ENCODE peak calls at places on chromosomes 13 and 19, in five cellular contexts. O is progenitor cell of endocrine pancreas; T is WTC11; A is CD8-positive, alpha-beta T cell; D is left ventricle myocardium inferior. I is an unnamed sample.

GRCh38 chr19:17931532-17932191 is 1.2 kb upstream of the CCDC124 start:
- DNase-seq in O (no peak), T (peak), A (no peak), D (no peak), I (no peak)

GRCh38 chr13:77388944-77389616 is 62.2 kb upstream of the MYCBP2 start:
- DNase-seq in O (no peak), T (no peak), A (no peak), D (no peak), I (no peak)

GRCh38 chr13:96967248-96967745 is 27.0 kb downstream of the OXGR1 start:
- DNase-seq in O (no peak), T (no peak), A (no peak), D (no peak), I (no peak)

GRCh38 chr13:47374741-47375140 is 477.9 kb upstream of the HTR2A start:
- DNase-seq in O (no peak), T (no peak), A (no peak), D (no peak), I (no peak)

GRCh38 chr19:6230991-6231448 is 48.8 kb downstream of the MLLT1 start:
- DNase-seq in O (no peak), T (no peak), A (no peak), D (no peak), I (no peak)

GRCh38 chr19:18848860-18849661 is 17.3 kb downstream of the UPF1 start:
- DNase-seq in O (no peak), T (no peak), A (no peak), D (peak), I (peak)

GRCh38 chr19:38101723-38102122 is 122.3 kb downstream of the DPF1 start:
- DNase-seq in O (no peak), T (no peak), A (no peak), D (no peak), I (no peak)

GRCh38 chr13:53121131-53121773 is 92.6 kb downstream of the OLFM4 start:
- DNase-seq in O (no peak), T (no peak), A (no peak), D (no peak), I (no peak)

GRCh38 chr19:48524728-48525127 is 13.1 kb upstream of the LMTK3 start:
- DNase-seq in O (no peak), T (no peak), A (no peak), D (no peak), I (no peak)

GRCh38 chr19:16376649-16377048 is 52.0 kb downstream of the KLF2 start:
- DNase-seq in O (no peak), T (peak), A (peak), D (no peak), I (peak)

GRCh38 chr13:40389081-40389641 is 277.3 kb downstream of the FOXO1 start:
- DNase-seq in O (no peak), T (no peak), A (peak), D (no peak), I (no peak)

GRCh38 chr13:38166121-38166520 is 183.5 kb upstream of the UFM1 start:
- DNase-seq in O (no peak), T (no peak), A (no peak), D (no peak), I (no peak)

GRCh38 chr13:74966814-74967213 is 515.2 kb downstream of the TBC1D4 start:
- DNase-seq in O (no peak), T (no peak), A (no peak), D (no peak), I (no peak)

GRCh38 chr13:41344358-41344757 is 33.3 kb downstream of the NAA16 start:
- DNase-seq in O (no peak), T (no peak), A (no peak), D (no peak), I (no peak)

DNA sequence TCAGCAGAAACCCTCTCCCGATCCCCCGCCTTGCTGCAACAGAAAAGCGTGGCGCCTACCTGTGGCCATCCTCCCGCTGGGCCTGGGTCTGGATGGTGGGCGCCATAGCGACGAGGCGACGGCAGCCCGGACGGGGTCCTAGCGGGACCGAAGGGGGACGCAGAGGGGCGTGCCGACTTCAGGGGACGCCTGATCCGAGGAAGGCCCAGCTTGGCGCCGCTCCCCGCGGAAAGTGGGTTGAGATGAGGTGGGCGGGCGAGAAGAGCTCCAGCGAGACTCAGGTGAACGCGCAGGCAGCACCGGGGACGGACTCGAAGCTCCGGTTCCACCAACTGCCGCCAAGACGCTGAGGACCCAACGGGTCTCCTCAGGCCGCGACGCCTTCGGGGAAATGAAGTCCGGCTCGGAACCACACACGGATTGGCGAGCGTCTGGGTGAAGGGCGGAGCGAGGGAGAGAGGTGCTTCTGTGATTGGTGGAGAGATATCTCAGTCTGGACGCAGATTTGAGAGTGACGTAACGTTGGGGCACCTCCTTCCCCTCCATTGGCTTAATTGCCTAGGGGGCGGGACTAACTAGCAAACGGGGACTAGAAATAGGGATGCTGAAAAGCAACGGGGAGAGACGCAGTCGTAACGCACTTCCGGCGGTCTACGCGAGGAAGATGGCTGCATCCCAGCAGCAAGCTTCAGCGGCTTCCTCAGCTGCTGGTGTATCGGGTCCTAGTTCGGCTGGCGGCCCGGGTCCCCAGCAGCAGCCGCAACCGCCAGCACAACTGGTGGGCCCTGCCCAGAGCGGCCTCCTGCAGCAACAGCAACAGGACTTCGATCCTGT is at the start of the genes MED29 and PAF1:
- DNase-seq in O (peak), T (peak), A (peak), D (peak), I (peak)
- TF ChIP-seq CTCF in O (no peak), T (no peak), A (no peak), D (no peak), I (no peak)

GRCh38 chr19:53424968-53425597 is 6.7 kb upstream of the ZNF761 start:
- DNase-seq in O (peak), T (peak), A (peak), D (peak), I (peak)
- TF ChIP-seq CTCF in O (peak), T (peak), A (peak), D (peak), I (peak)

DNA sequence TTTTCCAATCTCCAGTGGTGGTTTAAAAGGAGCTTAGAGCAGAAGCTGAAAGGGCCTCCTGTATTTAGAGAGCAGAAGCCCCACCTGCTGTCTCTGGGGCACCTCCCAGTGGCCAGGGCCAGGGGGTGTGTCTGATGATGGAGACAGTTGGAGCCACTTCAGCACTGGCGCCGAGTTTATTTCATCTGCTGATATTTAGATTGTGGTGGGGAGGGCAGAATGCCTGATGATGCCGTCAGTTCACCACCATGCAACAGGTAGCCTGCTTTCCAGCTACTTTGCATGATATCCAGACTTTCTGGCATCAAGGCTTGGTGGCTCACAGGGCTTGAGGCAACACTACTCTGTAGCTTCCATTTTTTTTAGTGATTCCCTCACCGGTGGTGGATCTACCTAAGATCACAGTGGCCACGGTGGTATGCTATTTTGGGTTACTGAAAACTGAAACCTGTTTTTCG is 371.9 kb downstream of the KCNRG start:
- DNase-seq in O (no peak), T (peak), A (peak), D (peak), I (no peak)
- TF ChIP-seq CTCF in O (peak), T (no peak), A (no peak), D (peak), I (no peak)

GRCh38 chr19:49936549-49936948 is 7.2 kb upstream of the NUP62 start:
- DNase-seq in O (no peak), T (no peak), A (no peak), D (no peak), I (no peak)

GRCh38 chr19:49938662-49939061 is 9.4 kb upstream of the NUP62 start:
- DNase-seq in O (no peak), T (no peak), A (no peak), D (no peak), I (no peak)

GRCh38 chr19:49940482-49940791 is 11.1 kb upstream of the NUP62 start:
- DNase-seq in O (no peak), T (no peak), A (no peak), D (no peak), I (no peak)

GRCh38 chr19:49939721-49940481 is 10.6 kb upstream of the NUP62 start:
- DNase-seq in O (no peak), T (no peak), A (no peak), D (no peak), I (no peak)
- TF ChIP-seq CTCF in O (no peak), T (no peak), A (no peak), D (no peak), I (no peak)

GRCh38 chr13:26445092-26445491 is 112.4 kb upstream of the WASF3 start:
- DNase-seq in O (no peak), T (no peak), A (no peak), D (no peak), I (no peak)
- TF ChIP-seq CTCF in O (no peak), T (no peak), A (no peak), D (no peak), I (no peak)